ENCODE peak calls at places on chromosome 9, in nine cellular contexts. One of them, this sample, is unnamed.

GRCh38 chr9:21455320-21455719 is 15.1 kb downstream of the IFNA1 start:
- DNase-seq in effector memory CD4-positive, alpha-beta T cell: no peak
- DNase-seq in heart left ventricle: no peak
- DNase-seq in kidney: no peak
- DNase-seq in uterus: no peak
- DNase-seq in mucosa of descending colon: no peak
- DNase-seq in CD8-positive, alpha-beta memory T cell: no peak
- DNase-seq in mesenchymal stem cell: peak; percentile 38
- DNase-seq in pancreas: no peak
- DNase-seq in this sample: no peak

GRCh38 chr9:87479801-87480201 is 17.9 kb upstream of the DAPK1 start:
- DNase-seq in effector memory CD4-positive, alpha-beta T cell: no peak
- DNase-seq in heart left ventricle: peak; percentile 46
- DNase-seq in kidney: no peak
- DNase-seq in uterus: no peak
- DNase-seq in mucosa of descending colon: peak; percentile 28
- DNase-seq in CD8-positive, alpha-beta memory T cell: no peak
- DNase-seq in mesenchymal stem cell: no peak
- DNase-seq in pancreas: peak; percentile 29
- DNase-seq in this sample: peak; percentile 38

GRCh38 chr9:123753669-123754307 is 176.1 kb downstream of the DENND1A start:
- DNase-seq in effector memory CD4-positive, alpha-beta T cell: no peak
- DNase-seq in heart left ventricle: no peak
- DNase-seq in kidney: no peak
- DNase-seq in uterus: no peak
- DNase-seq in mucosa of descending colon: no peak
- DNase-seq in CD8-positive, alpha-beta memory T cell: no peak
- DNase-seq in mesenchymal stem cell: no peak
- DNase-seq in pancreas: no peak
- DNase-seq in this sample: no peak

GRCh38 chr9:26735160-26735559 is 157.4 kb downstream of the CAAP1 start:
- DNase-seq in effector memory CD4-positive, alpha-beta T cell: no peak
- DNase-seq in heart left ventricle: no peak
- DNase-seq in kidney: no peak
- DNase-seq in uterus: no peak
- DNase-seq in mucosa of descending colon: no peak
- DNase-seq in CD8-positive, alpha-beta memory T cell: no peak
- DNase-seq in mesenchymal stem cell: no peak
- DNase-seq in pancreas: no peak
- DNase-seq in this sample: no peak

GRCh38 chr9:112361602-112362001 is 18.3 kb upstream of the HSDL2 start:
- DNase-seq in effector memory CD4-positive, alpha-beta T cell: no peak
- DNase-seq in heart left ventricle: no peak
- DNase-seq in kidney: no peak
- DNase-seq in uterus: no peak
- DNase-seq in mucosa of descending colon: no peak
- DNase-seq in CD8-positive, alpha-beta memory T cell: no peak
- DNase-seq in mesenchymal stem cell: peak; percentile 49
- DNase-seq in pancreas: no peak
- DNase-seq in this sample: no peak

GRCh38 chr9:89615661-89616060 is 10.8 kb downstream of the GADD45G start:
- DNase-seq in effector memory CD4-positive, alpha-beta T cell: no peak
- DNase-seq in heart left ventricle: no peak
- DNase-seq in kidney: peak; percentile 10
- DNase-seq in uterus: no peak
- DNase-seq in mucosa of descending colon: no peak
- DNase-seq in CD8-positive, alpha-beta memory T cell: no peak
- DNase-seq in mesenchymal stem cell: no peak
- DNase-seq in pancreas: no peak
- DNase-seq in this sample: no peak

GRCh38 chr9:132020272-132020671 is 59.4 kb downstream of the MED27 start:
- DNase-seq in effector memory CD4-positive, alpha-beta T cell: no peak
- DNase-seq in heart left ventricle: no peak
- DNase-seq in kidney: no peak
- DNase-seq in uterus: no peak
- DNase-seq in mucosa of descending colon: no peak
- DNase-seq in CD8-positive, alpha-beta memory T cell: no peak
- DNase-seq in mesenchymal stem cell: no peak
- DNase-seq in pancreas: no peak
- DNase-seq in this sample: no peak

GRCh38 chr9:135043345-135043744 is 44.1 kb upstream of the OLFM1 start:
- DNase-seq in effector memory CD4-positive, alpha-beta T cell: no peak
- DNase-seq in heart left ventricle: no peak
- DNase-seq in kidney: no peak
- DNase-seq in uterus: no peak
- DNase-seq in mucosa of descending colon: no peak
- DNase-seq in CD8-positive, alpha-beta memory T cell: no peak
- DNase-seq in mesenchymal stem cell: no peak
- DNase-seq in pancreas: no peak
- DNase-seq in this sample: no peak

GRCh38 chr9:16344343-16344742 is 526.1 kb downstream of the BNC2 start:
- DNase-seq in effector memory CD4-positive, alpha-beta T cell: no peak
- DNase-seq in heart left ventricle: no peak
- DNase-seq in kidney: no peak
- DNase-seq in uterus: peak; percentile 42
- DNase-seq in mucosa of descending colon: no peak
- DNase-seq in CD8-positive, alpha-beta memory T cell: no peak
- DNase-seq in mesenchymal stem cell: peak; percentile 94
- DNase-seq in pancreas: no peak
- DNase-seq in this sample: no peak

GRCh38 chr9:88198346-88198807 is 60.1 kb upstream of the SPATA31C2 start:
- DNase-seq in effector memory CD4-positive, alpha-beta T cell: no peak
- DNase-seq in heart left ventricle: no peak
- DNase-seq in kidney: no peak
- DNase-seq in uterus: peak; percentile 36
- DNase-seq in mucosa of descending colon: no peak
- DNase-seq in CD8-positive, alpha-beta memory T cell: no peak
- DNase-seq in mesenchymal stem cell: peak; percentile 93
- DNase-seq in pancreas: no peak
- DNase-seq in this sample: no peak

GRCh38 chr9:98357921-98358535 is 102.6 kb upstream of the TBC1D2 start:
- DNase-seq in effector memory CD4-positive, alpha-beta T cell: no peak
- DNase-seq in heart left ventricle: no peak
- DNase-seq in kidney: no peak
- DNase-seq in uterus: no peak
- DNase-seq in mucosa of descending colon: no peak
- DNase-seq in CD8-positive, alpha-beta memory T cell: no peak
- DNase-seq in mesenchymal stem cell: no peak
- DNase-seq in pancreas: no peak
- DNase-seq in this sample: no peak

GRCh38 chr9:89463986-89464901 is 33.7 kb downstream of the SEMA4D start:
- DNase-seq in effector memory CD4-positive, alpha-beta T cell: peak; percentile 70
- DNase-seq in heart left ventricle: no peak
- DNase-seq in kidney: no peak
- DNase-seq in uterus: no peak
- DNase-seq in mucosa of descending colon: no peak
- DNase-seq in CD8-positive, alpha-beta memory T cell: peak; percentile 70
- DNase-seq in mesenchymal stem cell: no peak
- DNase-seq in pancreas: no peak
- DNase-seq in this sample: no peak

DNA sequence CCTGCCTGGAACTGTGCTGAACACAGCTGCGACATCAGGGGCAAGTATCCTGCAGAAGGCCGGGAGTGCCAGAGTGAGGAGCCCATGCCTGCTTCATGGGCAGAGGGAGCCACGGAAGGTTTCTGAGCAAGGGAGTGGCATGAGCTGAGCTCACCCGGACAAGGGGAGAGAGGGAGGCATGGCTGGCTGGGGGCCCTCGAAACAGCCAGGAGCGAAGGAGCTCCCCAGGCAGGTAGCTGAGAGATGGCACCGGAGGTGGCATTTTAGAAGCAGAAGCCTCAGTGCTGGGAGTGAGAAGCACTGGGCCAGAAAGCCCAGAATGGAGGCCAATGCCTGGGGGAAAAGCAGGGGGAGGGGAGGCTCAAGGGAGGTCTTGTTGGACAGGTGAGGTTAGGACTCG is 56.9 kb upstream of the SARDH start:
- DNase-seq in effector memory CD4-positive, alpha-beta T cell: no peak
- DNase-seq in heart left ventricle: no peak
- DNase-seq in kidney: no peak
- DNase-seq in uterus: no peak
- DNase-seq in mucosa of descending colon: no peak
- DNase-seq in CD8-positive, alpha-beta memory T cell: no peak
- DNase-seq in mesenchymal stem cell: no peak
- DNase-seq in pancreas: no peak
- DNase-seq in this sample: no peak
- H3K36me3 ChIP-seq in effector memory CD4-positive, alpha-beta T cell: no peaks in the 10 kb centered on the region
- H3K36me3 ChIP-seq in heart left ventricle: no peaks in the 10 kb centered on the region
- H3K36me3 ChIP-seq in kidney: peaks cover 16% of the 10 kb centered on the region
- H3K36me3 ChIP-seq in uterus: no peaks in the 10 kb centered on the region
- H3K36me3 ChIP-seq in mucosa of descending colon: no peaks in the 10 kb centered on the region
- H3K36me3 ChIP-seq in CD8-positive, alpha-beta memory T cell: no peaks in the 10 kb centered on the region
- H3K36me3 ChIP-seq in mesenchymal stem cell: peaks cover 97% of the 10 kb centered on the region
- H3K36me3 ChIP-seq in pancreas: peaks cover 4% of the 10 kb centered on the region
- H3K36me3 ChIP-seq in this sample: no peaks in the 10 kb centered on the region

GRCh38 chr9:111212874-111213273 is 117.2 kb downstream of the OR2K2 start:
- DNase-seq in effector memory CD4-positive, alpha-beta T cell: no peak
- DNase-seq in heart left ventricle: no peak
- DNase-seq in kidney: no peak
- DNase-seq in uterus: no peak
- DNase-seq in mucosa of descending colon: no peak
- DNase-seq in CD8-positive, alpha-beta memory T cell: no peak
- DNase-seq in mesenchymal stem cell: no peak
- DNase-seq in pancreas: no peak
- DNase-seq in this sample: no peak
- H3K4me3 ChIP-seq in effector memory CD4-positive, alpha-beta T cell: no peak overlapping the region
- H3K4me3 ChIP-seq in heart left ventricle: no peak overlapping the region
- H3K4me3 ChIP-seq in kidney: no peak overlapping the region
- H3K4me3 ChIP-seq in uterus: no peak overlapping the region
- H3K4me3 ChIP-seq in mucosa of descending colon: no peak overlapping the region
- H3K4me3 ChIP-seq in CD8-positive, alpha-beta memory T cell: no peak overlapping the region
- H3K4me3 ChIP-seq in mesenchymal stem cell: no peak overlapping the region
- H3K4me3 ChIP-seq in pancreas: no peak overlapping the region
- H3K4me3 ChIP-seq in this sample: no peak overlapping the region

GRCh38 chr9:133114451-133114885 is 6.6 kb downstream of the RALGDS start:
- DNase-seq in effector memory CD4-positive, alpha-beta T cell: no peak
- DNase-seq in heart left ventricle: peak; percentile 85
- DNase-seq in kidney: peak; percentile 74
- DNase-seq in uterus: no peak
- DNase-seq in mucosa of descending colon: peak; percentile 39
- DNase-seq in CD8-positive, alpha-beta memory T cell: no peak
- DNase-seq in mesenchymal stem cell: peak; percentile 58
- DNase-seq in pancreas: peak; percentile 26
- DNase-seq in this sample: peak; percentile 73

GRCh38 chr9:133113928-133114351 is 7.1 kb downstream of the RALGDS start:
- DNase-seq in effector memory CD4-positive, alpha-beta T cell: no peak
- DNase-seq in heart left ventricle: peak; percentile 70
- DNase-seq in kidney: peak; percentile 85
- DNase-seq in uterus: no peak
- DNase-seq in mucosa of descending colon: peak; percentile 38
- DNase-seq in CD8-positive, alpha-beta memory T cell: no peak
- DNase-seq in mesenchymal stem cell: no peak
- DNase-seq in pancreas: peak; percentile 38
- DNase-seq in this sample: peak; percentile 20

GRCh38 chr9:133111461-133112360 is 9.3 kb downstream of the RALGDS start:
- DNase-seq in effector memory CD4-positive, alpha-beta T cell: no peak
- DNase-seq in heart left ventricle: peak; percentile 13
- DNase-seq in kidney: peak; percentile 69
- DNase-seq in uterus: no peak
- DNase-seq in mucosa of descending colon: peak; percentile 23
- DNase-seq in CD8-positive, alpha-beta memory T cell: no peak
- DNase-seq in mesenchymal stem cell: no peak
- DNase-seq in pancreas: peak; percentile 20
- DNase-seq in this sample: no peak

GRCh38 chr9:133112361-133113026 is 8.5 kb downstream of the RALGDS start:
- DNase-seq in effector memory CD4-positive, alpha-beta T cell: peak; percentile 54
- DNase-seq in heart left ventricle: peak; percentile 72
- DNase-seq in kidney: peak; percentile 83
- DNase-seq in uterus: no peak
- DNase-seq in mucosa of descending colon: peak; percentile 51
- DNase-seq in CD8-positive, alpha-beta memory T cell: peak; percentile 67
- DNase-seq in mesenchymal stem cell: no peak
- DNase-seq in pancreas: peak; percentile 70
- DNase-seq in this sample: peak; percentile 87

DNA sequence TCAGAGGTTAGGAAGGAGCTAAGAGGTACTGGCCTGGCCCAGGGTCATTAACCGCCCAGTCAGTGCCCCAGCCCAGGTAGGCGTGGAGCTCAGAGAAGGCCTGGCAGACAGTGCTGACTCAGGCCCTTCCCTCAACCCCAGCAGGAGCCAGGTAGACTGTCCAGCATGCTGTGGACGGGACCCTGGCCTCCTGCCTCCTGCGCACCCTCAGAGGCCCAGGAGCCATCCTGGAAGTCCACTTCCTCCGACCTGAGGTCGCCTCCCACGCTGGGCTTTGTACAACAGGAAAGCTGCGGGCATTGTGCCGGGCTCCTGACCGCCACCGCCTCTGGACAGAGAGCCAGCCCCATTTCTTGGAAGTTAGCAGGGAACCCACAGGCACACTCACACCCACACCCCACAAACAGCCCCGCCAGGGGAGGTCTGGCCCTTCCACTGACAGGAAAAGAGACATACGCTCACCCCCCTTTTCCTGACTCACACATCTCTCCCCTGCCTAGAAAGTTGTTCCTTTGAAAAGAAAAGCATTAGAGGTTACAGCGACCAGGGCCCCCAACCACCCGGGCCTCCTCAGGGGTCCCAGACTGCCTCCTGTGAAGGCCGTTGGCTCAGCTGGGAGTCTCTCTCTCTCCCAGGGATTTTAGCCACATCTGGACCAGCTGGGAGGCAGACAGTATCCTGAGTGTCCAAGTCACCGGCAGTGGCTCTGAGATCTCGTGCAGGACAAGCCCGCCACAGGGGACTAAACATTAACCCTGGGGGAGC is 7.7 kb downstream of the RALGDS start:
- DNase-seq in effector memory CD4-positive, alpha-beta T cell: no peak
- DNase-seq in heart left ventricle: peak; percentile 67
- DNase-seq in kidney: peak; percentile 87
- DNase-seq in uterus: no peak
- DNase-seq in mucosa of descending colon: peak; percentile 42
- DNase-seq in CD8-positive, alpha-beta memory T cell: peak; percentile 28
- DNase-seq in mesenchymal stem cell: peak; percentile 51
- DNase-seq in pancreas: peak; percentile 31
- DNase-seq in this sample: peak; percentile 66
- H3K4me1 ChIP-seq in effector memory CD4-positive, alpha-beta T cell: peaks cover 53% of the 10 kb centered on the region
- H3K4me1 ChIP-seq in heart left ventricle: peaks cover 62% of the 10 kb centered on the region
- H3K4me1 ChIP-seq in kidney: peaks cover 40% of the 10 kb centered on the region
- H3K4me1 ChIP-seq in uterus: no peaks in the 10 kb centered on the region
- H3K4me1 ChIP-seq in mucosa of descending colon: peaks cover 43% of the 10 kb centered on the region
- H3K4me1 ChIP-seq in CD8-positive, alpha-beta memory T cell: peaks cover 48% of the 10 kb centered on the region
- H3K4me1 ChIP-seq in mesenchymal stem cell: peaks cover 74% of the 10 kb centered on the region
- H3K4me1 ChIP-seq in pancreas: peaks cover 40% of the 10 kb centered on the region
- H3K4me1 ChIP-seq in this sample: peaks cover 48% of the 10 kb centered on the region

DNA sequence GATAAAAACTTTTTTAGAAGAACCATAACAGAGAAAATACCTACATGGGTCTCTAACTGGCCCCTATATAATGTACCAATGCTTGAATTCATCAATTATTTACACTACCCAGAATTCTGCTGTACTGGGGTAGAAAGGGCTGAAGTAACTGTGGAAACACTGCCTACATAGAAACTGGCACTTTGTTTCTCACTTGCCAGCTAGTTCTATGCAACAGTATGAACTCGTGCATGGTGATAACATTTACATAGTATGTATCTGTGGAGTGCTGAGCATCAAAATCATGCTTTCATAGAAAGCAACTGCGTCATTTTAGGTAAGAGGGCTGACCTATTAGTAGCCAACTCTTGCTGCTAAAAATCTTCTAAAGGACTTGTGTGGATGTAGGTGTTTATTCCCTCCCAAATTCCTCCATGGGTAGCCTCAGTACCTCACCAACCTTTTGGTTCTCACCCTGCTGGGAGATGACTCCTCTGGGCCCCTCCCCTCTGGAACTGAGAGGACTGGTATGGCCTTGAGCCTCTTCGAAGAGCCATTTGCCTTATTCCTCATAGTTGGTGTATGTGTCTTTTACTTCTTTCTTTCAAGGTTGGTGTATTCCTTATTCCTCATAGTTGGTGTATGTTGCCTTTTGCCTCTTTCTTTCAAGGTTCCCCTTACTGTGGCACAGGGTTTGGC is 48.5 kb downstream of the GNAQ start:
- DNase-seq in effector memory CD4-positive, alpha-beta T cell: no peak
- DNase-seq in heart left ventricle: no peak
- DNase-seq in kidney: no peak
- DNase-seq in uterus: no peak
- DNase-seq in mucosa of descending colon: no peak
- DNase-seq in CD8-positive, alpha-beta memory T cell: no peak
- DNase-seq in mesenchymal stem cell: no peak
- DNase-seq in pancreas: no peak
- DNase-seq in this sample: no peak
- H3K36me3 ChIP-seq in effector memory CD4-positive, alpha-beta T cell: no peaks in the 10 kb centered on the region
- H3K36me3 ChIP-seq in heart left ventricle: no peaks in the 10 kb centered on the region
- H3K36me3 ChIP-seq in kidney: no peaks in the 10 kb centered on the region
- H3K36me3 ChIP-seq in uterus: no peaks in the 10 kb centered on the region
- H3K36me3 ChIP-seq in mucosa of descending colon: no peaks in the 10 kb centered on the region
- H3K36me3 ChIP-seq in CD8-positive, alpha-beta memory T cell: no peaks in the 10 kb centered on the region
- H3K36me3 ChIP-seq in mesenchymal stem cell: no peaks in the 10 kb centered on the region
- H3K36me3 ChIP-seq in pancreas: no peaks in the 10 kb centered on the region
- H3K36me3 ChIP-seq in this sample: no peaks in the 10 kb centered on the region

This sample was measured in tibial artery.